ENCODE peak calls at places on chromosomes 7 and 10, in seven cellular contexts. G is progenitor cell of endocrine pancreas; U is nephron progenitor cell; L is brain microvascular endothelial cell; J is CD4-positive, alpha-beta T cell; E is thoracic aorta; S is AG10803. D is an unnamed sample.

GRCh38 chr10:84158061-84158460 is 15.5 kb upstream of the GPR15LG start:
- DNase-seq in G (no peak), U (no peak), L (no peak), J (no peak), E (no peak), S (no peak), D (no peak)

GRCh38 chr10:122422266-122422980 is 32.0 kb upstream of the ARMS2 start:
- DNase-seq in G (no peak), U (no peak), L (no peak), J (no peak), E (no peak), S (no peak), D (no peak)

GRCh38 chr7:75772081-75773077 is at the start of gene CCL26:
- DNase-seq in G (no peak), U (no peak), L (peak; percentile 86), J (no peak), E (no peak), S (peak; percentile 92), D (peak; percentile 89)

GRCh38 chr10:131926253-131926652 is 25.4 kb downstream of the PPP2R2D start:
- DNase-seq in G (no peak), U (no peak), L (no peak), J (no peak), E (no peak), S (no peak), D (no peak)

GRCh38 chr7:27175626-27176342 is 1.7 kb upstream of the HOXA10 start:
- DNase-seq in G (no peak), U (peak; percentile 48), L (no peak), J (no peak), E (no peak), S (no peak), D (no peak)

GRCh38 chr10:62381385-62382102 is 7.4 kb downstream of the ZNF365 start:
- DNase-seq in G (no peak), U (no peak), L (no peak), J (no peak), E (no peak), S (no peak), D (no peak)

GRCh38 chr7:85695041-85695990 is 508.5 kb upstream of the SEMA3D start:
- DNase-seq in G (no peak), U (no peak), L (no peak), J (no peak), E (no peak), S (peak; percentile 43), D (peak; percentile 27)

GRCh38 chr10:86757110-86757790 is 831 bp downstream of the BMPR1A start:
- DNase-seq in G (peak; percentile 34), U (peak; percentile 45), L (peak; percentile 26), J (no peak), E (no peak), S (peak; percentile 59), D (peak; percentile 70)

GRCh38 chr7:10343108-10343507 is 630.6 kb upstream of the PHF14 start:
- DNase-seq in G (no peak), U (no peak), L (no peak), J (no peak), E (no peak), S (no peak), D (no peak)

GRCh38 chr10:60963441-60964256 is 19.7 kb upstream of the RHOBTB1 start:
- DNase-seq in G (no peak), U (no peak), L (peak; percentile 43), J (no peak), E (no peak), S (peak; percentile 78), D (peak; percentile 70)
- TF ChIP-seq CTCF in G (no peak), U (no peak), L (no peak), J (no peak), E (no peak), S (no peak), D (no peak)

GRCh38 chr7:107161415-107161814 is 7.4 kb upstream of the HBP1 start:
- DNase-seq in G (no peak), U (no peak), L (no peak), J (no peak), E (no peak), S (no peak), D (no peak)
- TF ChIP-seq CTCF in G (no peak), U (no peak), L (no peak), J (no peak), E (no peak), S (no peak), D (no peak)

DNA sequence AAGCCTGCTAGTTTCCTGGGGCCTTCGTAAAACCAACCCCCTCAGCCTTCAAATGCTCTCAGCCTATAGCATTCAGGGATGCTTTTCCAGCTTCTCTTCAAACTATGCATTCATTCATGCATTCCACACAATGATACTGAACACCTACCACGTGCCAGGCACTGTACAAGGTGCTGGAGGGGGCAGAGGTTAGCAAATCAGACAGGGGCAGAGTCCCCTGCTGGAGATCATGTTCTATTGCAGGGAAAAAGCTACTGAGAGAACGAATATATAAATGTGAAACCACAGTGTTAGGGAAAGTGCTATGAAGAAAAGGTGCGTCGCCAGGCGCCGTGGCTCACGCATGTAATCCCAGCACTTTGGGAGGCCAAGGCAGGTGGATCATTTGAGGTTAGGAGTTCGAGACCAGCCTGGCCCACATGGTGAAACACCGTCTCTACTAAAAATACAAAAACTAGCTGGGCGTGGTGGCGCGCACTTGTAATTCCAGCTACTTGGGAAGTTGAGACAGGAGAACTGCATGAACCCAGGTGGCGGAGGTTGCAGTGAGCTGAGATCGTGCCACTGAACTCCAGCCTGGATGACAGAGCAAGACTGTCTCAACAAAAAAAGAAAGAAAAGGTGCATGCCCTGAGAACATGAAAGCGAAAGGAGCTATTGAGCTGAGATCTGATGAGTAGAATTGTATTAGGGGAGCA is 64.6 kb upstream of the CALN1 start:
- DNase-seq in G (no peak), U (no peak), L (no peak), J (no peak), E (no peak), S (no peak), D (no peak)
- TF ChIP-seq CTCF in G (no peak), U (no peak), L (peak; percentile 4), J (no peak), E (no peak), S (no peak), D (no peak)

GRCh38 chr7:149307775-149308501 is 45.9 kb downstream of the ZNF783 start:
- DNase-seq in G (no peak), U (no peak), L (no peak), J (no peak), E (no peak), S (no peak), D (no peak)

GRCh38 chr7:149313981-149314380 is 52.0 kb downstream of the ZNF783 start:
- DNase-seq in G (no peak), U (no peak), L (no peak), J (no peak), E (no peak), S (no peak), D (no peak)

GRCh38 chr7:149306854-149307253 is 44.9 kb downstream of the ZNF783 start:
- DNase-seq in G (no peak), U (no peak), L (no peak), J (no peak), E (no peak), S (no peak), D (no peak)

GRCh38 chr7:149310990-149311573 is 49.1 kb downstream of the ZNF783 start:
- DNase-seq in G (no peak), U (no peak), L (no peak), J (no peak), E (no peak), S (no peak), D (no peak)

DNA sequence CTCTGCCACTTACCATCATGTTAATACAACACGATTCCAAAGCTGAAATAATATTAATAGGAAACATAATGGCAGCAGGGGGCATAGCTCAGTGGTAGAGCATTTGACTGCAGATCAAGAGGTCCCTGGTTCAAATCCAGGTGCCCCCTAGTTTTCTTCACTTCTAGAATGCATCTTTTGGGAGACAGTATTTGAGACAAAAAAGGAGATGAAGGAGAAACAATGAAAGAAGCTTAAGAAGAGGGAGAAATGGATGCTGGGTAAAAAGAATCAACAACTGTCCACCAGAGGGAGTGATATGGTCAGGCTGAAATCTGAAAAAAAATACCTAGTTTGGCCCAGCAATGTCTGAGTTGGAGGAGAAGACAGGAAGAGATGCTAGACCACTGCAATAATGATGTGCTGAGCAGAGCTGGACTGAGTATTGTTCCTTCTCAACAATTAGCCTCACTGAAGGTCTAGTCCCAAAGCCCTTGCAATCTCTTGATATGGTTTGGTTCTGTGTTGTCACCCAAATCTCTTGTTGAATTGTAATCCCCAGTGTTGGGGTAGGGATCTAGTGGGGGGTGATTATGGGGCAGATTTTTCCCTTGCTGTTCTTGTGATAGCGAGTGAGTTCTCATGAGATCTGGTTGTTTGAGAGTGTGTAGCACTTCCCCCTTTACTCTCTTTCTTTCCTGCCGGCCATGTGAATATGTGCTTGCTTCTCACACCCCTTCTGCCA is 48.3 kb downstream of the ZNF783 start:
- DNase-seq in G (no peak), U (no peak), L (peak; percentile 78), J (no peak), E (no peak), S (peak; percentile 83), D (peak; percentile 81)
- TF ChIP-seq CTCF in G (peak; percentile 61), U (peak; percentile 41), L (peak; percentile 61), J (peak; percentile 37), E (no peak), S (peak; percentile 72), D (peak; percentile 74)

DNA sequence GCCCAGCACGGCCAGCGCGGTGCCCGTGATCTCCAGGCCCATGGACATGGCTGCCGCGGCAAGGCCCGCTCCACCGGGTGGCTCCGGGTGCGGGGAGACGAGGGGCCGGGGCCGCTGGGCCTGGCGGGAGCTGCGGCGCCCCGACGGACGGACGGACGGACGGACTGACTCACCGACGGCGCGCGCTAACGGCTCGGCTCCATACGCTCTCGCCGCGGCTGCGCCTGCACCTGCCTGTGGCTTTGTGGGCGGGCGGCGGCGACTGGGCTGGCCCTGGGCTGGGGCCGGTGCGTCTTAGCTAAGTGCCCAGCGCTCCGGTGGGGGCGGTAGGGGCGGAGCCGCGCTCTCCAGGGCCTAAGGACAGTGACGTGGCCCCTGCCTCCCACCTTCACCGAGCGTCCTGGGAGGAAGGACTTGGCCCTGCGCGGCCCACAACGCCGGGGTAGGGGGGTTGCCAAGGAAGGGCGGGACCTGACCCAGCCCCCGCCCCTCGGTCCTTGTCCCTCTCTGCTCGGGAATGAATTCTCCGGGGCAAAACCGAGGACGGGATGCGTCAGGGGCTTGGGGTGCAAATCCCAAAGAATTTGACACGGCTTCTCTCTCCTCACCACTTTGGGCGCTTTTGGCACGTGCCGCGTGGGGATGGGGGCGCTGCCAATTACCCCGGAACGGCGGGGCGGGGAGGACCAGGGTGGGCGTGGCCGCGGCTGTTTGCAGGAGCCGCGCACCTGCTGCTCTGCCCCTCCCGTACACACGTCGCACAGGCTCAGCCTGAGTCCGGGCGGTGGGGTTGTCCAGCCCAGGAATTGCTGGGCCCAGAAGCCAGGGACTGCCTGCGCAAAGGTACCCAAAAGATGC is at the start of gene CLDN3:
- DNase-seq in G (peak; percentile 84), U (peak; percentile 76), L (no peak), J (no peak), E (no peak), S (no peak), D (no peak)
- TF ChIP-seq CTCF in G (no peak), U (no peak), L (no peak), J (no peak), E (no peak), S (no peak), D (no peak)

GRCh38 chr10:3778708-3779108 is 6.3 kb downstream of the KLF6 start:
- DNase-seq in G (no peak), U (no peak), L (no peak), J (no peak), E (no peak), S (peak; percentile 19), D (no peak)
- TF ChIP-seq CTCF in G (no peak), U (no peak), L (no peak), J (no peak), E (no peak), S (no peak), D (no peak)

D was measured in foreskin fibroblast.